ENCODE peak calls at places on chromosomes 1 and 21, in four cellular contexts. K is Panc1, Q is mesothelial cell of epicardium, V is H1. E is an unnamed sample.

GRCh38 chr1:16717174-16718108 is 22.9 kb upstream of the RNU1-4 start:
- DNase-seq in K (no peak), V (peak), Q (peak), E (peak)

GRCh38 chr1:117605164-117605810 is 561 bp upstream of the TENT5C start:
- DNase-seq in K (no peak), Q (no peak), V (no peak), E (no peak)

GRCh38 chr1:22462928-22463327 is 11.3 kb downstream of the ZBTB40 start:
- DNase-seq in V (no peak), K (no peak), Q (no peak), E (no peak)

GRCh38 chr1:219710529-219711194 is 97.8 kb upstream of the ZC3H11B start:
- DNase-seq in V (no peak), K (no peak), Q (no peak), E (no peak)

GRCh38 chr1:68346192-68346808 is 103.5 kb downstream of the RPE65 start:
- DNase-seq in V (no peak), K (no peak), Q (no peak), E (no peak)

GRCh38 chr1:36134805-36135339 is 9.8 kb upstream of the COL8A2 start:
- DNase-seq in K (no peak), V (peak), Q (peak), E (peak)

GRCh38 chr1:97524211-97524610 is 396.6 kb downstream of the DPYD start:
- DNase-seq in V (no peak), K (no peak), Q (no peak), E (no peak)

GRCh38 chr1:36083635-36084501 is at the start of gene TEKT2:
- DNase-seq in Q (peak), V (peak), K (no peak), E (peak)

GRCh38 chr1:176801553-176802020 is 338.6 kb downstream of the PAPPA2 start:
- DNase-seq in K (no peak), Q (no peak), V (no peak), E (no peak)

GRCh38 chr1:37393585-37394120 is 80.7 kb upstream of the ZC3H12A start:
- DNase-seq in Q (no peak), V (no peak), K (no peak), E (no peak)

GRCh38 chr1:6123816-6124215 is 56.3 kb downstream of the CHD5 start:
- DNase-seq in Q (no peak), V (no peak), K (no peak), E (no peak)

GRCh38 chr21:42081138-42081537 is 10.0 kb downstream of the UMODL1 start:
- DNase-seq in Q (no peak), V (no peak), K (no peak), E (no peak)

GRCh38 chr21:32554832-32555436 is 30.4 kb downstream of the TCP10L start:
- DNase-seq in V (no peak), Q (no peak), K (no peak), E (no peak)

GRCh38 chr1:55347786-55348185 is 132.6 kb upstream of the USP24 start:
- DNase-seq in Q (no peak), K (no peak), V (no peak), E (no peak)

GRCh38 chr1:245874942-245875580 is 632.0 kb downstream of the SMYD3 start:
- DNase-seq in Q (peak), V (no peak), K (no peak), E (no peak)

GRCh38 chr1:24415910-24416665 is 486 bp downstream of the NIPAL3 start:
- DNase-seq in K (no peak), Q (no peak), V (no peak), E (no peak)

GRCh38 chr1:186055846-186056245 is 319.2 kb downstream of the TPR start:
- DNase-seq in V (no peak), Q (no peak), K (no peak), E (no peak)

GRCh38 chr1:204213668-204214662 is at the start of gene GOLT1A:
- DNase-seq in Q (peak), V (peak), K (peak), E (no peak)

GRCh38 chr21:42698730-42699129 is 45.3 kb downstream of the PDE9A start:
- DNase-seq in V (no peak), Q (no peak), K (no peak), E (no peak)

GRCh38 chr1:84720275-84720780 is 30.1 kb upstream of the SSX2IP start:
- DNase-seq in K (no peak), Q (no peak), V (no peak), E (no peak)

GRCh38 chr1:78833491-78833890 is 173.0 kb downstream of the ADGRL4 start:
- DNase-seq in K (peak), Q (no peak), V (no peak), E (no peak)

GRCh38 chr1:180623579-180624347 is 8.1 kb upstream of the XPR1 start:
- DNase-seq in V (no peak), Q (no peak), K (no peak), E (no peak)

GRCh38 chr1:31681421-31681820 is 22.4 kb downstream of the COL16A1 start:
- DNase-seq in V (no peak), Q (no peak), K (no peak), E (no peak)

GRCh38 chr1:53180951-53181350 is 15.7 kb upstream of the CPT2 start:
- DNase-seq in Q (no peak), V (no peak), K (no peak), E (no peak)

GRCh38 chr1:53175302-53175913 is 21.2 kb upstream of the CPT2 start:
- DNase-seq in Q (no peak), K (no peak), V (no peak), E (no peak)

GRCh38 chr1:53172751-53173498 is 23.7 kb upstream of the CPT2 start:
- DNase-seq in V (no peak), K (no peak), Q (no peak), E (no peak)

GRCh38 chr1:53180226-53180625 is 16.4 kb upstream of the CPT2 start:
- DNase-seq in K (no peak), V (no peak), Q (no peak), E (no peak)

DNA sequence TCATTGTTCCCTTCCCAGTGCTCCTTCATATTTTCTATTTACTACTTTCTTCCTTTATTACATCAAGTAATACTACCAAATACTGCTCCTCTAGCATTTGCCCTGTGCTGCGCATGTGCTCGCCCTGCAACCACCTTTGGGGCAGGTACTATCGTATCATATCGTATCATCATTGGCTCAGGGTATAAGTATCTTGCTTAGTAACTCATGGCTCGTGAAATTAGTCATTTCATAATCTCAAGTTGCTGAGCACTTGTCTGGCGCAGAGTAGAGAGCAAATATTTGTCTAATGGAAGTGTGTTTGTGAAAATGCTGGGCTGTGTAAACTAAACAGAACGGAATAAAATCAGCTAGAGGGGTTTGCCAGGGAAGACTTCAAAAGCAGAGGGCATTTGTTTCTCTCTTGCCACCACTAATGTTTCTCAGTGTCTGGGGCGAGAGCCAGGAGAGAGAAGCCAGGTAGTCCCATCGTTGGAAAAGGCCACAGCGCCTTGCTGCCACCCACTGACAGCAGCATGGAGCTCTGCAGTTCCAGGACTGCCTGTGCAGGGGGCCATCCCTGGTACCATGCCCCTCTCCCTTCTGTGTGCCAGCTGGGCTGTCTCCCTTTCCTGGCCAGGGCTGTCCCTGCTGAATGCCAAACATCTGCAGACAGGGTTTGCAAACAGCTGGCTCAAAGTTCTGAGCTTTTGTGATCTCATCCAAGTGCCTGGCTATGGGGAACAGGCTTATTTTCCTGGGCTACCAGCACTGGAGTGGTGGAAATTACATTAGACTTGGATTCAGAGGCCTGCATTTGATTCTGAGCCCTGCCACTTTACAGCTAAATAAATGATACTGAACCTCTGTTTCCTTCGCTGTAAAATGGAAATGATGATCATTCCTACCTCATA is 19.9 kb upstream of the CPT2 start:
- DNase-seq in Q (no peak), K (no peak), V (no peak), E (no peak)
- TF ChIP-seq CTCF in Q (no peak), K (peak), V (no peak), E (peak)

DNA sequence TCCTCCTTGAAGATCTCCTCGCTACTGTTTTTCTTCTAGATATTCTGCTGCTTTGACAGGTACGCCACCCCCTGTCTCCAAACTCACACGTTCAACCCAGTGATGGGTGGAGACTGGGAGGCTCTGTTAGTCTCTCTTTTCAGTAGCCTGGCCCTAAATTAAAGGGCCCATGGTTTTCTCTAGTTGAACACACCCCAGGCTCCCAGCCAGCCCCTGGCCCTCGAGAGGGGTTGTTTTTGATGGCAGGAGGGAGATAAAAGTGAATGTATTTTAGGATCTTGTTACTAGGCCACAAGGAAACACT is 21.6 kb upstream of the CLDN14 start:
- DNase-seq in V (no peak), Q (no peak), K (no peak), E (no peak)
- TF ChIP-seq CTCF in V (no peak), Q (no peak), K (no peak), E (no peak)

DNA sequence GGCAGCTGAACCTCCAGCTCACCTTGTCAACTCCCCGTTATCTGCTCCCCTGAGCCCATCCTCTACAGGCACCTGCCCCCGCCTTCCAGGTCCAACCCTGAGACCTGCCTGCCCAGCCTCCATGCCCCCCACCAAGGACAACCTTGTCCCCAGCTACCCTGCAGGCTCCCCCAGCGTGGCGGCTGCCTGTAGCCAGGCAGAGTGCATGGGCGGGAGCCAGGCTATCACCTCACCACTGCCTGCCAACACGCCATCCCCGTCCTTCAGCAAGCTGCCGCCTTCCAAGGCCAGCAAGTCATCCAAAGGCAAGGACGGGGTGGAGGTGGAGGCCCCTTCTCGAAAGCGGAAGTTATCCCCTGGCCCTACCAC is 3.0 kb upstream of the CYB561D1 start:
- DNase-seq in V (no peak), Q (no peak), K (no peak), E (no peak)
- TF ChIP-seq CTCF in V (no peak), Q (no peak), K (peak), E (no peak)

GRCh38 chr1:62466982-62467532 is 30.2 kb downstream of the USP1 start:
- DNase-seq in Q (no peak), V (no peak), K (no peak), E (no peak)
- TF ChIP-seq CTCF in Q (no peak), V (no peak), K (no peak), E (no peak)

GRCh38 chr1:184210822-184211221 is 159.3 kb downstream of the TSEN15 start:
- DNase-seq in V (no peak), K (no peak), Q (no peak), E (no peak)
- TF ChIP-seq CTCF in V (no peak), K (no peak), Q (no peak), E (no peak)